ENCODE peak calls at places on chromosomes 16 and 17, in five cellular contexts. B is brain microvascular endothelial cell, P is mammary epithelial cell, D is AG09319, Y is progenitor cell of endocrine pancreas. C is an unnamed sample.

GRCh38 chr16:83602797-83603735 is 204.7 kb upstream of the HSBP1 start:
- DNase-seq in B (no peak), P (no peak), D (no peak), Y (no peak), C (no peak)

GRCh38 chr16:75029854-75030253 is 31.0 kb downstream of the ZNRF1 start:
- DNase-seq in B (peak), P (peak), D (no peak), Y (no peak), C (no peak)

GRCh38 chr17:60154616-60155426 is 5.0 kb downstream of the CA4 start:
- DNase-seq in B (peak), P (no peak), D (no peak), Y (no peak), C (no peak)

GRCh38 chr17:50276588-50277356 is 2.5 kb downstream of the TMEM92 start:
- DNase-seq in B (no peak), P (no peak), D (no peak), Y (no peak), C (no peak)

GRCh38 chr16:70788668-70789161 is 12.2 kb downstream of the VAC14 start:
- DNase-seq in B (no peak), P (no peak), D (no peak), Y (no peak), C (no peak)

GRCh38 chr17:73595068-73595865 is 49.0 kb downstream of the SDK2 start:
- DNase-seq in B (no peak), P (peak), D (no peak), Y (peak), C (no peak)

GRCh38 chr17:36593651-36594316 is 2.1 kb downstream of the DHRS11 start:
- DNase-seq in B (no peak), P (no peak), D (no peak), Y (no peak), C (no peak)

GRCh38 chr17:82334622-82335394 is 1.2 kb upstream of the SECTM1 start:
- DNase-seq in B (no peak), P (peak), D (no peak), Y (no peak), C (no peak)

GRCh38 chr17:66900126-66901010 is 64.1 kb upstream of the CACNG4 start:
- DNase-seq in B (no peak), P (no peak), D (no peak), Y (no peak), C (no peak)

GRCh38 chr17:58960068-58960467 is 146.6 kb downstream of the TRIM37 start:
- DNase-seq in B (peak), P (peak), D (peak), Y (no peak), C (no peak)

GRCh38 chr17:35460354-35460851 is 11.8 kb upstream of the SLFN13 start:
- DNase-seq in B (no peak), P (peak), D (no peak), Y (peak), C (no peak)

GRCh38 chr16:85498607-85499006 is 114.5 kb upstream of the GSE1 start:
- DNase-seq in B (no peak), P (no peak), D (no peak), Y (no peak), C (no peak)

GRCh38 chr17:75153854-75154194 is 488 bp downstream of the JPT1 start:
- DNase-seq in B (no peak), P (no peak), D (no peak), Y (peak), C (no peak)

GRCh38 chr17:21351366-21352065 is 24.6 kb upstream of the KCNJ12 start:
- DNase-seq in B (no peak), P (no peak), D (no peak), Y (no peak), C (no peak)

GRCh38 chr16:72971370-72971769 is 76.6 kb downstream of the ZFHX3 start:
- DNase-seq in B (no peak), P (no peak), D (no peak), Y (no peak), C (no peak)

GRCh38 chr16:88988980-88989791 is 12.2 kb upstream of the CBFA2T3 start:
- DNase-seq in B (no peak), P (no peak), D (no peak), Y (no peak), C (no peak)

GRCh38 chr16:20792216-20792615 is 14.1 kb downstream of the ERI2 start:
- DNase-seq in B (no peak), P (no peak), D (no peak), Y (no peak), C (no peak)

GRCh38 chr16:15427648-15428239 is 6.6 kb upstream of the BMERB1 start:
- DNase-seq in B (peak), P (no peak), D (peak), Y (no peak), C (peak)

GRCh38 chr16:67869653-67870052 is 3.2 kb upstream of the EDC4 start:
- DNase-seq in B (no peak), P (no peak), D (no peak), Y (no peak), C (no peak)

GRCh38 chr16:930511-930910 is 40.3 kb downstream of the LMF1 start:
- DNase-seq in B (no peak), P (no peak), D (no peak), Y (no peak), C (no peak)

GRCh38 chr17:72682597-72682996 is 409.9 kb downstream of the SLC39A11 start:
- DNase-seq in B (peak), P (no peak), D (no peak), Y (no peak), C (no peak)

GRCh38 chr17:41326173-41327145 is 10.9 kb upstream of the KRTAP17-1 start:
- DNase-seq in B (no peak), P (no peak), D (no peak), Y (no peak), C (no peak)

GRCh38 chr17:41325126-41325525 is 9.6 kb upstream of the KRTAP17-1 start:
- DNase-seq in B (no peak), P (no peak), D (no peak), Y (no peak), C (no peak)

GRCh38 chr17:41322903-41323895 is 7.7 kb upstream of the KRTAP17-1 start:
- DNase-seq in B (no peak), P (no peak), D (no peak), Y (no peak), C (no peak)

GRCh38 chr17:41325611-41326010 is 10.1 kb upstream of the KRTAP17-1 start:
- DNase-seq in B (no peak), P (no peak), D (no peak), Y (no peak), C (no peak)

DNA sequence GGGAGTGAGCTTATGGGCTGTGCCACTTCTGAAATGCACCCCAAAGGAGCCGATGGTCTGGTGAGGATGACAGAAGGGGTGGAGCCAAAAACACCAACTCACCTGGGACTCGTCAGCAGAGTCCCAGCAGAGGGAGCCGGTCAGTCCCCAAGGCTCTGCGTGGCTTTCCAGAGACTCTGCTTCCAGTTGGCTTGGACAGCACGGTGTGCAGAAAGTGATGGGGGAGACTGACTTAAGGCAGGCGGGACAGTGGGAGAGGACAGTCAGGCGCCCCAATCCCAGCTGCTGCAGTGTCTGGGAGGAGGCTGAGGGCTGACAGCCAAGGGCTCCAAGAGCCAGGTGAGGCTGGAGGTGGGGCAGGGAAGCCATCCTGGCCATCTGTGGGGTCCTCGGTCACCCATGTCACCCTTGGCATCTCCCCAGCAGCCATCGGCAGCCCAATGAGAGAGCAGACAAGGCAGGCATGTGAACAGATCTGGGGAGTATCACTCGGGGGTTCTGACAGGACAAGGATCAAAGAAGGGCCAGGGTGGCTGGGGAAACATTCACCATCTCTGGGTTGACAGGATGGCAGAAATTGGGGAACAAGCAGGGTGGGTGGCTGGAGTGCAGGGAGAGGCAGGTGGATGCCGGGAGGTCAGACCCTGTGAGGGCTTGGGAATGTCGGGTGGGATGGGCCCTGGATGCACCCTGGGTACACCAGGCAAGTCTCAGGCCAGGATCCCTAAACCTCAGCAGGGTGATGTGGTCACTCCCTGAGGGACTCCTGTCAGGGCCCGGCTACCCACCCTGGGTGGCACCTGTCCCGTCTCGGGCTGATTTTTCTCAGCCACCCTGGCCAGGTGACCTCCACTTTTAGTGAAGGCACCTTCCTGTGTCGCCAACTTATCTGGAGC is 8.9 kb upstream of the KRTAP17-1 start:
- DNase-seq in B (no peak), P (peak), D (no peak), Y (no peak), C (no peak)
- TF ChIP-seq CTCF in B (peak), P (peak), D (peak), Y (peak), C (no peak)

GRCh38 chr16:77043076-77043475 is 147.9 kb upstream of the MON1B start:
- DNase-seq in B (peak), P (peak), D (peak), Y (no peak), C (no peak)
- TF ChIP-seq CTCF in B (peak), P (peak), D (peak), Y (peak), C (no peak)

GRCh38 chr17:79716183-79716797 is 14.5 kb upstream of the ENPP7 start:
- DNase-seq in B (no peak), P (no peak), D (no peak), Y (no peak), C (no peak)

GRCh38 chr17:79722787-79723186 is 8.0 kb upstream of the ENPP7 start:
- DNase-seq in B (no peak), P (no peak), D (no peak), Y (no peak), C (no peak)

GRCh38 chr17:79720705-79721295 is 9.9 kb upstream of the ENPP7 start:
- DNase-seq in B (no peak), P (no peak), D (no peak), Y (no peak), C (no peak)

DNA sequence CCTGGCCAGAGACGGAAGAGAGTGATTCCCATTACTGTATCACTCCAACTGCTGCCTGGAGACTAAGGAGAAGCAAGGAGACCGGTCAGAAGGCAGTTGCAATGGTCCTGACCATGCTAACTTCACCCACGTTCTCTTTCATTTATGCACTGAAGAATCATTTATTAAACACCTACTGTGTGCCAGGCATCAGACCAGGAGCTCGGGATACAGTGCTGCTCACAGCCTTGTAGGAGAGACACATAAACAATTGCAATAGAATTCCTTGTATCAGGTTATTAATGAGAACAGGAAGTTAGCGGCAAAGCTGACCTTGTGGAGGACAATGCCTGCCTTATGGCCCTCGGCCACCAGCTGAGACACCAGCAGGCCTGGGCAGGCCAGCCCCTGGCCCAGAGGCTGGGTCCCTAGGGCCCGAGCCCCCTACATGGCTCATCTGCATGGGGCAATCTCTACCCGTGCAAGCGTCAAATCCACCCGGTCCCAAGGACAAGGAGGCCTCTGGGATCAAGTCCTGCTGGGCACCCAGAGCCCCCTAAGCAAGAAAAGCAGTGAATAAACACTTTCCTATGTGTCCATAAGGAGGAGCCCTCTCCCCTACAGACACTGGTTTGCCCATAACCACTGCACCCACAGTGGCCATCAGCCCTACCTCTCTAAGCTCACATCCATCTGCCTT is 8.6 kb upstream of the ENPP7 start:
- DNase-seq in B (peak), P (no peak), D (no peak), Y (no peak), C (no peak)
- TF ChIP-seq CTCF in B (peak), P (no peak), D (no peak), Y (peak), C (no peak)

GRCh38 chr17:55281592-55282378 is 17.0 kb downstream of the HLF start:
- DNase-seq in B (no peak), P (no peak), D (no peak), Y (no peak), C (no peak)
- TF ChIP-seq CTCF in B (no peak), P (no peak), D (no peak), Y (no peak), C (no peak)

GRCh38 chr16:19173059-19173458 is 5.0 kb downstream of the SYT17 start:
- DNase-seq in B (no peak), P (no peak), D (no peak), Y (no peak), C (no peak)

GRCh38 chr16:19177111-19177747 is 9.2 kb downstream of the SYT17 start:
- DNase-seq in B (no peak), P (no peak), D (no peak), Y (no peak), C (no peak)

GRCh38 chr16:19173649-19174383 is 5.8 kb downstream of the SYT17 start:
- DNase-seq in B (no peak), P (no peak), D (no peak), Y (no peak), C (no peak)

GRCh38 chr16:19174478-19174877 is 6.4 kb downstream of the SYT17 start:
- DNase-seq in B (no peak), P (no peak), D (no peak), Y (no peak), C (no peak)

GRCh38 chr16:19175492-19176262 is 7.6 kb downstream of the SYT17 start:
- DNase-seq in B (no peak), P (no peak), D (no peak), Y (no peak), C (no peak)
- TF ChIP-seq CTCF in B (no peak), P (no peak), D (no peak), Y (no peak), C (no peak)

DNA sequence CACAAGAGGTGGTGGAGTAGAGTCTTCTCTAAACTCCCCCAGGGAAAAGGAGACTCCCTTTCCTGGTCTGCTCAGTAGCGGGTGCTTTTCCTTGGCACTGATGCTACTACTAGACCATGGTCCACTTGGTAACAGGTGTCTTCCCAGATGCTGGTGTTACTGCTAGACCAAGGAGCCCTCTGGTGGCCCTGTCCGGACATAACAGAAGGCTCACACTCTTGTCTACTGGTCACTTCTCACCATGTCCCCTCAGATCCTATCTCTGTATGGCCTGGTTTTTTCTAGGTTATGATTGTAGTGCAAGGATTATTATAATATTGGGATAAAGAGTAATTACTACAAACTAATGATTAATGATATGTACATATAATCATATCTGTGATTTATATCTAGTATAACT is 49.7 kb upstream of the ARL4D start:
- DNase-seq in B (no peak), P (no peak), D (no peak), Y (no peak), C (no peak)
- TF ChIP-seq CTCF in B (peak), P (no peak), D (no peak), Y (no peak), C (no peak)

DNA sequence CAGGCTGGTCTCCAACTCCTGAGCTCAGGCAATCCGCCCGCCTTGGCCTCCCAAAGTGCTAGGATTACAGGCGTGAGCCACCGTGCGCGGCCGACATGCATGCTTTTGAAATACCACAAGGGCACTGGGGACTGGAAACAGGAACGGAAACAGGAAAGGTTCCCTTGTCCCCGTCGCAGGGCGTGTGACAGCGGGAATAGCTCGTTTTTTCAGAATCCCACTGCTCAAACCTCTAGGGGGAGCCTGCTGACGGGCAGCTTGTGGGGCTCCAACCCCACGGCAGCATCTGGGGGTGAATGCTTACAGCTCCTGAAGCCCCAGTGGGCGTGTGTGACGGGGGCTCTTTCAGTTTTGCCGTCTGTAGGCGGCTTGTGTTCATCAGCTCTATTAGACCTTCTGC is 18.8 kb upstream of the ASGR2 start:
- DNase-seq in B (no peak), P (no peak), D (no peak), Y (no peak), C (no peak)
- TF ChIP-seq CTCF in B (peak), P (no peak), D (peak), Y (peak), C (peak)